ENCODE peak calls at places on chromosomes 11 and 22, in nine cellular contexts. V, Y, A, P, C, K, S, G and B are unnamed samples.

GRCh38 chr11:68260484-68260883 is 11.3 kb downstream of the C11orf24 start:
- DNase-seq in V (no peak), Y (no peak), A (no peak), P (no peak), C (no peak), K (no peak), S (no peak), G (no peak), B (no peak)

GRCh38 chr11:104301776-104302175 is 137.8 kb upstream of the PDGFD start:
- DNase-seq in V (no peak), Y (no peak), A (no peak), P (no peak), C (no peak), K (no peak), S (no peak), G (no peak), B (no peak)

GRCh38 chr11:119664701-119665420 is 64.1 kb downstream of the NECTIN1 start:
- DNase-seq in V (no peak), Y (no peak), A (no peak), P (no peak), C (no peak), K (no peak), S (no peak), G (no peak), B (no peak)

GRCh38 chr11:134224710-134225662 is 515 bp downstream of the VPS26B start:
- DNase-seq in V (peak), Y (peak), A (no peak), P (peak), C (peak), K (peak), S (peak), G (no peak), B (no peak)

GRCh38 chr11:44611687-44612437 is 46.4 kb downstream of the CD82 start:
- DNase-seq in V (no peak), Y (no peak), A (no peak), P (no peak), C (peak), K (no peak), S (no peak), G (no peak), B (no peak)

GRCh38 chr22:32971252-32971651 is 86.9 kb downstream of the SYN3 start:
- DNase-seq in V (no peak), Y (no peak), A (no peak), P (no peak), C (no peak), K (no peak), S (no peak), G (no peak), B (no peak)

GRCh38 chr11:43573233-43573632 is 107.3 kb upstream of the HSD17B12 start:
- DNase-seq in V (no peak), Y (peak), A (no peak), P (peak), C (no peak), K (peak), S (peak), G (no peak), B (no peak)

GRCh38 chr11:92480519-92480918 is 255.9 kb downstream of the FAT3 start:
- DNase-seq in V (no peak), Y (peak), A (no peak), P (no peak), C (no peak), K (no peak), S (no peak), G (no peak), B (no peak)

GRCh38 chr11:134858783-134859480 is 446.9 kb upstream of the B3GAT1 start:
- DNase-seq in V (no peak), Y (no peak), A (no peak), P (no peak), C (no peak), K (no peak), S (no peak), G (no peak), B (no peak)